ENCODE peak calls at places on chromosomes 4 and X, in six cellular contexts. A is upper lobe of left lung, Y is left lung, T is IMR-90, Q is HL-60, I is mucosa of descending colon. B is an unnamed sample.

GRCh38 chr4:1570291-1571164 is 113.6 kb downstream of the FAM53A start:
- DNase-seq in A (no peak), Y (no peak), T (no peak), Q (no peak), I (no peak), B (no peak)

GRCh38 chrX:132956421-132957210 is 1.8 kb downstream of the HS6ST2 start:
- DNase-seq in A (no peak), Y (no peak), T (no peak), Q (no peak), I (no peak), B (no peak)

GRCh38 chr4:151658959-151659593 is 101.7 kb downstream of the GATB start:
- DNase-seq in A (no peak), Y (no peak), T (peak; percentile 67), Q (no peak), I (no peak), B (no peak)

GRCh38 chr4:67106846-67107467 is 438.3 kb downstream of the CENPC start:
- DNase-seq in A (no peak), Y (no peak), T (no peak), Q (no peak), I (no peak), B (no peak)

GRCh38 chrX:65034641-65035450 is 58.6 kb upstream of the ZC4H2 start:
- DNase-seq in A (peak; percentile 70), Y (peak; percentile 82), T (peak; percentile 68), Q (peak; percentile 53), I (peak; percentile 76), B (peak; percentile 84)

GRCh38 chr4:152047451-152047850 is 286.6 kb upstream of the GATB start:
- DNase-seq in A (no peak), Y (no peak), T (no peak), Q (no peak), I (no peak), B (no peak)

GRCh38 chr4:2058264-2059033 is 678 bp upstream of the NAT8L start:
- DNase-seq in A (no peak), Y (no peak), T (no peak), Q (no peak), I (no peak), B (no peak)

GRCh38 chr4:1786544-1787362 is 6.3 kb upstream of the FGFR3 start:
- DNase-seq in A (no peak), Y (no peak), T (no peak), Q (no peak), I (no peak), B (no peak)

GRCh38 chr4:111512081-111512774 is 633.0 kb upstream of the FAM241A start:
- DNase-seq in A (no peak), Y (no peak), T (peak; percentile 95), Q (no peak), I (no peak), B (no peak)

GRCh38 chrX:154430504-154430903 is 2.0 kb downstream of the ATP6AP1 start:
- DNase-seq in A (no peak), Y (no peak), T (no peak), Q (no peak), I (no peak), B (no peak)

GRCh38 chr4:145670422-145670821 is 9.5 kb upstream of the C4orf51 start:
- DNase-seq in A (no peak), Y (no peak), T (no peak), Q (no peak), I (no peak), B (no peak)

DNA sequence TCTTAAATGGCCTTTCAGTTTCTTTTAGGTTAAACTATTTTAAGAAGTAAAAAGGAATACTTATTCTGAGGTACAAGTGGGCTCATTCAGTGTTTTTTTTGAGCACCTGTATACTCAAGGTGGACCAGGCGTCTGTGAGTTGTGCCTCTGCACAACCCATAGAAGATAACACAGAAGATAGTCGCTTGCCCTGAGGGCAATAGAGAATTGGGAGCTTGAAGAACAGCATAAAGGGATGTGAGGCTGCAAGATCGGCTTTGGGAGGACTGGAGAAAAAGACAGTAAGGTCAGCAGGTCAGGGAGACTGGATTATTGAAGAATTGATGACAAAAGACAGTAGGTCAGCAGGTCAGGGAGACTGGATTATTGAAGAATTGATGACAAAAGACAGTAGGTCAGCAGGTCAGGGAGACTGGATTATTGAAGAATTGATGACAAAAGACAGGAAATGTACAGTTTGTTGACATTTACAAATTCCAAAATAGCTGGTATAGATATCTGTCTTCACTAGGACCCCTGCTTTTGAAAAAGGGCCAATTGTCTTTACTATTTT is 3.1 kb downstream of the CPE start:
- DNase-seq in A (no peak), Y (no peak), T (no peak), Q (no peak), I (no peak), B (no peak)
- TF ChIP-seq CTCF in A (no peak), Y (no peak), T (no peak), Q (no peak), I (no peak), B (no peak)

GRCh38 chr4:521636-522330 is 22.8 kb downstream of the PIGG start:
- DNase-seq in A (no peak), Y (no peak), T (no peak), Q (no peak), I (no peak), B (no peak)
- TF ChIP-seq CTCF in A (no peak), Y (no peak), T (no peak), Q (no peak), I (no peak), B (no peak)

GRCh38 chrX:74382613-74383012 is 38.7 kb upstream of the SLC16A2 start:
- DNase-seq in A (peak; percentile 81), Y (peak; percentile 67), T (peak; percentile 66), Q (peak; percentile 70), I (peak; percentile 78), B (peak; percentile 72)
- TF ChIP-seq CTCF in A (peak; percentile 61), Y (peak; percentile 65), T (peak; percentile 68), Q (peak; percentile 48), I (peak; percentile 43), B (peak; percentile 75)

DNA sequence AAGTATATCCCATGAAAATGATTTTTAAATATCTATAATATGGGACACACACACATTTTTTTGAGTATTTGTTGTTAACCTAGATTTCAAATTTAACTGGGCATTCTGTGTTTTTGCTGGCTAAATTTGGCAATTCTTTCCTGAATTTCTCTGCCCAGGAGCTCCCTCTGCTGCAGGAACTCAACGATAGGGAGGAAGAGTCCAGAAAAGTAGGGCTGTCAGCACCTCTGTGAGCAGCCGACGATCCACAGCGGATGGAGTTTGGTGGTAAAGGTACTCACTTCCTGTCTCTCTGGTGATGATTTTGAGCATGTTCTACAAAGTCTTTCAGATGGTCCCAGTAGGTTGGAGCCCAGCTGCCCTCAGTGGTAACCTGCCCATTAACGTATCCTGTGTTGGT is 23.1 kb upstream of the TMEM184C start:
- DNase-seq in A (no peak), Y (no peak), T (no peak), Q (no peak), I (no peak), B (no peak)
- TF ChIP-seq CTCF in A (no peak), Y (no peak), T (peak; percentile 13), Q (no peak), I (no peak), B (no peak)

GRCh38 chrX:43589735-43590515 is 66.2 kb upstream of the MAOA start:
- DNase-seq in A (no peak), Y (no peak), T (no peak), Q (no peak), I (peak; percentile 12), B (no peak)
- TF ChIP-seq CTCF in A (no peak), Y (no peak), T (no peak), Q (no peak), I (no peak), B (no peak)